ENCODE peak calls at places on chromosomes 13 and 19, in ten cellular contexts. Z is left cardiac atrium; O is NCI-H146; M is stimulated activated CD4-positive, alpha-beta T cell treated with anti-CD3 and anti-CD28 coated beads, Interleukin-4, amount 100 ng/mL, for 48 hours; P is dorsolateral prefrontal cortex; F is lower leg skin; N is fibroblast of the aortic adventitia; V is progenitor cell of endocrine pancreas; Q is neural progenitor cell; J is iPS-NIHi11. C is an unnamed sample.

GRCh38 chr19:3387645-3388589 is 21.5 kb downstream of the NFIC start:
- DNase-seq in Q (no peak), M (no peak), V (no peak), F (peak), J (peak), Z (peak), P (peak), O (no peak), N (peak), C (no peak)

GRCh38 chr19:17348700-17349099 is 11.3 kb downstream of the GTPBP3 start:
- DNase-seq in M (no peak), O (peak), P (no peak), N (peak), F (no peak), Z (peak), V (no peak), Q (peak), J (peak), C (no peak)

GRCh38 chr19:32201211-32201610 is 144.2 kb upstream of the ZNF507 start:
- DNase-seq in N (no peak), Z (no peak), Q (no peak), F (no peak), M (no peak), O (no peak), J (no peak), P (no peak), V (no peak), C (no peak)

GRCh38 chr13:29704648-29705047 is 109.2 kb upstream of the SLC7A1 start:
- DNase-seq in P (no peak), M (no peak), O (no peak), F (no peak), V (no peak), N (no peak), Z (no peak), Q (no peak), J (no peak), C (no peak)

GRCh38 chr13:31441804-31442487 is 242.2 kb downstream of the B3GLCT start:
- DNase-seq in V (no peak), P (no peak), F (no peak), N (no peak), O (no peak), Z (peak), J (no peak), Q (no peak), M (no peak), C (no peak)

GRCh38 chr19:43777163-43777700 is 3.5 kb downstream of the KCNN4 start:
- DNase-seq in N (no peak), M (no peak), P (no peak), Z (no peak), F (no peak), J (no peak), Q (no peak), O (no peak), V (no peak), C (no peak)

GRCh38 chr13:97279913-97280312 is 57.8 kb downstream of the MBNL2 start:
- DNase-seq in Q (no peak), N (peak), F (no peak), O (no peak), M (no peak), Z (no peak), J (no peak), V (no peak), P (no peak), C (no peak)

GRCh38 chr19:11578342-11579142 is 1.1 kb upstream of the ACP5 start:
- DNase-seq in F (no peak), Z (peak), O (peak), N (no peak), V (no peak), Q (peak), J (peak), M (no peak), P (no peak), C (no peak)

GRCh38 chr19:18519962-18520847 is 1.7 kb downstream of the ELL start:
- DNase-seq in O (peak), P (no peak), F (peak), M (peak), N (peak), J (peak), Q (peak), V (peak), Z (peak), C (peak)

GRCh38 chr13:113620036-113620435 is 35.5 kb downstream of the TFDP1 start:
- DNase-seq in P (peak), J (no peak), O (no peak), V (no peak), F (no peak), Z (no peak), M (no peak), N (no peak), Q (no peak), C (no peak)

GRCh38 chr19:52464798-52465470 is 11.6 kb downstream of the ZNF578 start:
- DNase-seq in F (no peak), J (peak), N (no peak), P (no peak), O (peak), M (no peak), Q (peak), V (no peak), Z (no peak), C (no peak)

GRCh38 chr13:70755411-70755810 is 647.2 kb upstream of the KLHL1 start:
- DNase-seq in P (no peak), J (no peak), M (no peak), V (no peak), O (no peak), Q (no peak), N (no peak), F (no peak), Z (no peak), C (no peak)

GRCh38 chr19:35320285-35320706 is 8.7 kb upstream of the CD22 start:
- DNase-seq in V (no peak), O (no peak), J (no peak), N (no peak), Z (no peak), M (no peak), P (no peak), F (no peak), Q (no peak), C (no peak)

GRCh38 chr19:6590458-6591319 is at the start of gene CD70:
- DNase-seq in O (no peak), V (no peak), J (peak), P (no peak), F (peak), N (no peak), M (peak), Z (no peak), Q (peak), C (no peak)

GRCh38 chr13:41751277-41751676 is 209.6 kb downstream of the VWA8 start:
- DNase-seq in O (no peak), Z (peak), V (no peak), Q (no peak), F (no peak), P (no peak), M (no peak), J (no peak), N (peak), C (no peak)

GRCh38 chr19:5700455-5701092 is 10.5 kb downstream of the RPL36 start:
- DNase-seq in V (no peak), Z (no peak), F (no peak), Q (no peak), P (no peak), J (peak), O (no peak), M (no peak), N (no peak), C (no peak)

GRCh38 chr19:48756686-48757085 is 1.4 kb downstream of the FGF21 start:
- DNase-seq in Z (no peak), V (no peak), M (no peak), F (no peak), N (no peak), O (no peak), Q (no peak), J (no peak), P (no peak), C (no peak)

C was measured in AG04450.